ENCODE peak calls at places on chromosomes 13 and 19, in six cellular contexts. One of them, this sample, is unnamed.

GRCh38 chr19:38093587-38093986 is 130.4 kb downstream of the DPF1 start:
- DNase-seq in endothelial cell: no peak
- DNase-seq in progenitor cell of endocrine pancreas: no peak
- DNase-seq in pancreas: no peak
- DNase-seq in nephron progenitor cell: no peak
- DNase-seq in heart left ventricle: peak; percentile 77
- DNase-seq in this sample: no peak

GRCh38 chr13:42574435-42575311 is 721 bp downstream of the TNFSF11 start:
- DNase-seq in nephron progenitor cell: peak; percentile 4
- DNase-seq in pancreas: no peak
- DNase-seq in progenitor cell of endocrine pancreas: peak; percentile 14
- DNase-seq in heart left ventricle: no peak
- DNase-seq in endothelial cell: no peak
- DNase-seq in this sample: no peak

GRCh38 chr13:30832377-30832776 is 73.7 kb upstream of the MEDAG start:
- DNase-seq in progenitor cell of endocrine pancreas: no peak
- DNase-seq in nephron progenitor cell: no peak
- DNase-seq in endothelial cell: no peak
- DNase-seq in heart left ventricle: no peak
- DNase-seq in pancreas: no peak
- DNase-seq in this sample: no peak

GRCh38 chr19:50801107-50801506 is 10.9 kb downstream of the ACP4 start:
- DNase-seq in endothelial cell: no peak
- DNase-seq in pancreas: no peak
- DNase-seq in progenitor cell of endocrine pancreas: no peak
- DNase-seq in heart left ventricle: no peak
- DNase-seq in nephron progenitor cell: no peak
- DNase-seq in this sample: no peak

GRCh38 chr19:19539738-19540703 is 2.0 kb downstream of the CILP2 start:
- DNase-seq in progenitor cell of endocrine pancreas: no peak
- DNase-seq in pancreas: peak; percentile 67
- DNase-seq in endothelial cell: no peak
- DNase-seq in heart left ventricle: peak; percentile 66
- DNase-seq in nephron progenitor cell: peak; percentile 43
- DNase-seq in this sample: peak; percentile 85

GRCh38 chr19:49643466-49643865 is 1.5 kb downstream of the SCAF1 start:
- DNase-seq in heart left ventricle: no peak
- DNase-seq in endothelial cell: no peak
- DNase-seq in pancreas: no peak
- DNase-seq in nephron progenitor cell: no peak
- DNase-seq in progenitor cell of endocrine pancreas: no peak
- DNase-seq in this sample: no peak

GRCh38 chr19:11265785-11266236 is 3.5 kb upstream of the DOCK6 start:
- DNase-seq in pancreas: peak; percentile 84
- DNase-seq in endothelial cell: no peak
- DNase-seq in heart left ventricle: no peak
- DNase-seq in progenitor cell of endocrine pancreas: no peak
- DNase-seq in nephron progenitor cell: no peak
- DNase-seq in this sample: no peak

GRCh38 chr13:40565282-40566148 is 100.9 kb downstream of the FOXO1 start:
- DNase-seq in endothelial cell: no peak
- DNase-seq in pancreas: no peak
- DNase-seq in progenitor cell of endocrine pancreas: no peak
- DNase-seq in nephron progenitor cell: no peak
- DNase-seq in heart left ventricle: no peak
- DNase-seq in this sample: no peak

GRCh38 chr13:66210677-66211076 is 1019.5 kb downstream of the PCDH9 start:
- DNase-seq in endothelial cell: no peak
- DNase-seq in pancreas: no peak
- DNase-seq in progenitor cell of endocrine pancreas: no peak
- DNase-seq in nephron progenitor cell: no peak
- DNase-seq in heart left ventricle: no peak
- DNase-seq in this sample: no peak

GRCh38 chr13:47794963-47795362 is 206.1 kb downstream of the SUCLA2 start:
- DNase-seq in heart left ventricle: no peak
- DNase-seq in endothelial cell: no peak
- DNase-seq in progenitor cell of endocrine pancreas: no peak
- DNase-seq in pancreas: no peak
- DNase-seq in nephron progenitor cell: no peak
- DNase-seq in this sample: no peak

GRCh38 chr13:41306271-41307150 is 4.6 kb upstream of the NAA16 start:
- DNase-seq in heart left ventricle: no peak
- DNase-seq in pancreas: peak; percentile 70
- DNase-seq in nephron progenitor cell: no peak
- DNase-seq in endothelial cell: no peak
- DNase-seq in progenitor cell of endocrine pancreas: no peak
- DNase-seq in this sample: no peak

GRCh38 chr19:46124638-46125115 is at the start of gene IGFL3:
- DNase-seq in endothelial cell: no peak
- DNase-seq in nephron progenitor cell: no peak
- DNase-seq in progenitor cell of endocrine pancreas: no peak
- DNase-seq in heart left ventricle: no peak
- DNase-seq in pancreas: no peak
- DNase-seq in this sample: no peak

GRCh38 chr13:40220299-40220935 is 446.0 kb downstream of the FOXO1 start:
- DNase-seq in nephron progenitor cell: no peak
- DNase-seq in progenitor cell of endocrine pancreas: no peak
- DNase-seq in heart left ventricle: no peak
- DNase-seq in pancreas: no peak
- DNase-seq in endothelial cell: no peak
- DNase-seq in this sample: no peak

GRCh38 chr19:50931023-50931422 is 19.8 kb upstream of the KLK4 start:
- DNase-seq in endothelial cell: no peak
- DNase-seq in progenitor cell of endocrine pancreas: no peak
- DNase-seq in heart left ventricle: no peak
- DNase-seq in pancreas: no peak
- DNase-seq in nephron progenitor cell: no peak
- DNase-seq in this sample: no peak

GRCh38 chr13:65292488-65292901 is 1937.6 kb downstream of the PCDH9 start:
- DNase-seq in heart left ventricle: no peak
- DNase-seq in pancreas: no peak
- DNase-seq in endothelial cell: no peak
- DNase-seq in nephron progenitor cell: no peak
- DNase-seq in progenitor cell of endocrine pancreas: no peak
- DNase-seq in this sample: no peak

GRCh38 chr19:18928018-18928805 is 8.7 kb downstream of the DDX49 start:
- DNase-seq in nephron progenitor cell: no peak
- DNase-seq in endothelial cell: no peak
- DNase-seq in pancreas: no peak
- DNase-seq in heart left ventricle: no peak
- DNase-seq in progenitor cell of endocrine pancreas: no peak
- DNase-seq in this sample: no peak

GRCh38 chr19:51448011-51448744 is 10.1 kb downstream of the SIGLEC8 start:
- DNase-seq in pancreas: no peak
- DNase-seq in endothelial cell: no peak
- DNase-seq in heart left ventricle: no peak
- DNase-seq in nephron progenitor cell: no peak
- DNase-seq in progenitor cell of endocrine pancreas: no peak
- DNase-seq in this sample: no peak

GRCh38 chr13:74299688-74300087 is 165.5 kb upstream of the KLF12 start:
- DNase-seq in nephron progenitor cell: no peak
- DNase-seq in endothelial cell: no peak
- DNase-seq in progenitor cell of endocrine pancreas: no peak
- DNase-seq in pancreas: no peak
- DNase-seq in heart left ventricle: peak; percentile 29
- DNase-seq in this sample: no peak

GRCh38 chr13:80513196-80513595 is 172.3 kb upstream of the SPRY2 start:
- DNase-seq in progenitor cell of endocrine pancreas: no peak
- DNase-seq in heart left ventricle: no peak
- DNase-seq in endothelial cell: no peak
- DNase-seq in nephron progenitor cell: no peak
- DNase-seq in pancreas: no peak
- DNase-seq in this sample: no peak

GRCh38 chr13:24923305-24923640 is 159.3 kb downstream of the RNF17 start:
- DNase-seq in heart left ventricle: no peak
- DNase-seq in pancreas: no peak
- DNase-seq in progenitor cell of endocrine pancreas: no peak
- DNase-seq in nephron progenitor cell: no peak
- DNase-seq in endothelial cell: no peak
- DNase-seq in this sample: no peak

GRCh38 chr13:99172951-99173350 is 27.7 kb upstream of the UBAC2 start:
- DNase-seq in endothelial cell: no peak
- DNase-seq in pancreas: no peak
- DNase-seq in nephron progenitor cell: no peak
- DNase-seq in progenitor cell of endocrine pancreas: no peak
- DNase-seq in heart left ventricle: no peak
- DNase-seq in this sample: no peak

GRCh38 chr13:25783076-25783475 is 268.7 kb downstream of the SHISA2 start:
- DNase-seq in heart left ventricle: no peak
- DNase-seq in nephron progenitor cell: no peak
- DNase-seq in progenitor cell of endocrine pancreas: no peak
- DNase-seq in pancreas: no peak
- DNase-seq in endothelial cell: no peak
- DNase-seq in this sample: no peak

GRCh38 chr19:56113071-56113632 is 7.9 kb downstream of the ZNF787 start:
- DNase-seq in endothelial cell: no peak
- DNase-seq in nephron progenitor cell: no peak
- DNase-seq in pancreas: no peak
- DNase-seq in progenitor cell of endocrine pancreas: no peak
- DNase-seq in heart left ventricle: no peak
- DNase-seq in this sample: no peak

GRCh38 chr19:47106819-47107200 is 6.8 kb downstream of the ZC3H4 start:
- DNase-seq in progenitor cell of endocrine pancreas: no peak
- DNase-seq in pancreas: no peak
- DNase-seq in nephron progenitor cell: no peak
- DNase-seq in endothelial cell: no peak
- DNase-seq in heart left ventricle: no peak
- DNase-seq in this sample: no peak

DNA sequence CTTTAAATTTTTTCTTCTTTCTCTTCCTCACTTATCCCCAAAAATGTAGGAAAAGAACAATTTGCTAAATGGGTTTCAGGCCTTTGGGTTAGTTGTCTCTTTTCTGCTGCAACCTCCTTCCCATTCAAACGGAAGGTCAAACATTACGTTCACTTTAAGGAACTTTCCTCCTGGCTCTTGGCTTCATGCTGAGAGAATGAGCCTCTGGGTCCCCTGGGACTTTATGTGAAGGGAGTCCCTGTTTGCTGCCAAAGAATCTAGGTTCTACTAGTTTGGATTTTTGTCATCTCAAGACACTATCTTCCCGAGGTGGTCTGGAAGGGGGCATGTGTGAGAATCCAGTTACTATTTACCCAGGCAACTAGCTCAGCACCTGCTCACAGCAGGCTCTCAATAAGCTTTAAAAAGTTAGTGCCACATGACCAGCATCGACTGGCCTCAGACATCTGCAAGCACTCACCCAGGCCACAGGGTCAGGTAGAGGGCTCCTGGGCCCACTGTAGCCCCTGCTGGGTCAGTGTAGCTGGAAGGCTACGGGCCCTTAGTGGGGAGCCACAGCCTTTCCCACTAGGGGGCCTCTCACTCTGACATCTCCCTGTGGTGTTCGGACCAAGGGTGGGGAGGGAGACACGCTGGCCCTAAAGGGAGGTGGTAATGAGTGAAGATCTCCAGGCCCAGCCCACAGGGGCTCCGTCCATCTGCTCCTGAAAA is 40.5 kb downstream of the FAM124A start:
- DNase-seq in heart left ventricle: no peak
- DNase-seq in progenitor cell of endocrine pancreas: no peak
- DNase-seq in pancreas: no peak
- DNase-seq in endothelial cell: no peak
- DNase-seq in nephron progenitor cell: peak; percentile 17
- DNase-seq in this sample: no peak
- TF ChIP-seq CTCF in heart left ventricle: no peak
- TF ChIP-seq CTCF in progenitor cell of endocrine pancreas: peak; percentile 28
- TF ChIP-seq CTCF in pancreas: no peak
- TF ChIP-seq CTCF in endothelial cell: no peak
- TF ChIP-seq CTCF in nephron progenitor cell: no peak
- TF ChIP-seq CTCF in this sample: peak; percentile 9

DNA sequence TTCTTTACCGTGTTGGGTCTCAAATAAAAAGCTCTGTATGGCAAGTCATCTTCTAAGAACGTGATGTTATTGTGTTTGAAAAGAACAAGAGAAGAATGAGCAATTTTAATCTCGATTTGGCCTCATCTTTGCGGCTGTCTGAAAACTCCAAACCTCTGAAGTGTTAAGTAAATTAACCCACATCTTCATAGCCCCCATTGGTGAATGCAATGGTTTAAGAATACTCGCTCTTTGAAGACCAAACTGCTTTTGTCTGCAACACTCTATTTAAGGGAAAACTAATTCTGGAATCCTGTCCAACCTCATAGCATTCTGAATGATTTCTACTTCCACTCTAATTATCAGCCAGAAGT is 56.9 kb upstream of the SCEL start:
- DNase-seq in heart left ventricle: no peak
- DNase-seq in progenitor cell of endocrine pancreas: no peak
- DNase-seq in nephron progenitor cell: no peak
- DNase-seq in pancreas: no peak
- DNase-seq in endothelial cell: no peak
- DNase-seq in this sample: no peak
- TF ChIP-seq CTCF in heart left ventricle: no peak
- TF ChIP-seq CTCF in progenitor cell of endocrine pancreas: peak; percentile 14
- TF ChIP-seq CTCF in nephron progenitor cell: no peak
- TF ChIP-seq CTCF in pancreas: no peak
- TF ChIP-seq CTCF in endothelial cell: peak; percentile 28
- TF ChIP-seq CTCF in this sample: peak; percentile 51

GRCh38 chr19:14686411-14686810 is 3.4 kb upstream of the ZNF333 start:
- DNase-seq in nephron progenitor cell: no peak
- DNase-seq in progenitor cell of endocrine pancreas: no peak
- DNase-seq in endothelial cell: no peak
- DNase-seq in heart left ventricle: no peak
- DNase-seq in pancreas: no peak
- DNase-seq in this sample: no peak
- TF ChIP-seq CTCF in nephron progenitor cell: no peak
- TF ChIP-seq CTCF in progenitor cell of endocrine pancreas: peak; percentile 24
- TF ChIP-seq CTCF in endothelial cell: no peak
- TF ChIP-seq CTCF in heart left ventricle: no peak
- TF ChIP-seq CTCF in pancreas: no peak
- TF ChIP-seq CTCF in this sample: peak; percentile 15

GRCh38 chr13:111630411-111630810 is 310.0 kb downstream of the TEX29 start:
- DNase-seq in progenitor cell of endocrine pancreas: no peak
- DNase-seq in pancreas: no peak
- DNase-seq in endothelial cell: no peak
- DNase-seq in nephron progenitor cell: peak; percentile 23
- DNase-seq in heart left ventricle: no peak
- DNase-seq in this sample: no peak
- TF ChIP-seq CTCF in progenitor cell of endocrine pancreas: no peak
- TF ChIP-seq CTCF in pancreas: no peak
- TF ChIP-seq CTCF in endothelial cell: no peak
- TF ChIP-seq CTCF in nephron progenitor cell: peak; percentile 21
- TF ChIP-seq CTCF in heart left ventricle: no peak
- TF ChIP-seq CTCF in this sample: no peak

DNA sequence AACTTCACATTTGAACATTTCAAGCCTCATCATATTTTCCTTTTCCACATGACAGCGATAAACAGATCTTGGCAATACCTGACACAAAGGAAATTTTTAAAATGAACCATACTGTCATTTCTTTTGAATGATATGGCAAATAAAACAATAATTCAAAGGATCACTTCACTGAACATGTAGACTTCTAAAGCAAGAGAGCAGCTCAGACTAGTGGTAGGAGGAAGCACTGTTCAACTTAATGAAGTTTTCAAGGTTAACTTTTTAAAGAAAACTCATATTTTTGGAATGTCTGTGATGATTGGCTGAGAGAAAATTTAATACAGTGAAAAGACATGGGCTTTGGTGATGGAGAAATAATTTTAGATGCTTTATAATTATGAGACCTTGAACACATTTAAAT is 198.0 kb downstream of the OXGR1 start:
- DNase-seq in progenitor cell of endocrine pancreas: no peak
- DNase-seq in endothelial cell: no peak
- DNase-seq in heart left ventricle: no peak
- DNase-seq in nephron progenitor cell: no peak
- DNase-seq in pancreas: no peak
- DNase-seq in this sample: no peak
- TF ChIP-seq CTCF in progenitor cell of endocrine pancreas: peak; percentile 16
- TF ChIP-seq CTCF in endothelial cell: no peak
- TF ChIP-seq CTCF in heart left ventricle: no peak
- TF ChIP-seq CTCF in nephron progenitor cell: no peak
- TF ChIP-seq CTCF in pancreas: no peak
- TF ChIP-seq CTCF in this sample: peak; percentile 20